ENCODE peak calls at places on chromosomes 16 and 17, in five cellular contexts. A is H9, D is H1, O is mesenchymal stem cell, L is trophoblast cell. N is an unnamed sample.

GRCh38 chr16:8859913-8860881 is 8.6 kb downstream of the CARHSP1 start:
- DNase-seq in A (no peak), D (no peak), O (peak; percentile 89), L (no peak), N (no peak)

GRCh38 chr17:55437165-55437605 is 15.6 kb upstream of the MMD start:
- DNase-seq in A (no peak), D (no peak), O (no peak), L (no peak), N (no peak)

GRCh38 chr16:56910654-56911539 is 21.0 kb upstream of the HERPUD1 start:
- DNase-seq in A (no peak), D (no peak), O (peak; percentile 85), L (peak; percentile 64), N (no peak)

GRCh38 chr17:47808830-47809480 is 12.6 kb downstream of the OSBPL7 start:
- DNase-seq in A (peak; percentile 27), D (no peak), O (no peak), L (no peak), N (no peak)

GRCh38 chr17:80946449-80946848 is 45.2 kb upstream of the CHMP6 start:
- DNase-seq in A (no peak), D (no peak), O (no peak), L (no peak), N (no peak)

GRCh38 chr17:12545877-12546513 is 119.7 kb upstream of the MYOCD start:
- DNase-seq in A (peak; percentile 77), D (peak; percentile 27), O (peak; percentile 66), L (peak; percentile 77), N (peak; percentile 51)

GRCh38 chr16:73006021-73006420 is 41.9 kb downstream of the ZFHX3 start:
- DNase-seq in A (no peak), D (no peak), O (no peak), L (peak; percentile 31), N (no peak)

GRCh38 chr17:11383157-11383556 is 142.1 kb downstream of the SHISA6 start:
- DNase-seq in A (no peak), D (no peak), O (no peak), L (no peak), N (no peak)

GRCh38 chr17:28219771-28220170 is 99.2 kb upstream of the TMEM97 start:
- DNase-seq in A (no peak), D (no peak), O (no peak), L (no peak), N (no peak)

DNA sequence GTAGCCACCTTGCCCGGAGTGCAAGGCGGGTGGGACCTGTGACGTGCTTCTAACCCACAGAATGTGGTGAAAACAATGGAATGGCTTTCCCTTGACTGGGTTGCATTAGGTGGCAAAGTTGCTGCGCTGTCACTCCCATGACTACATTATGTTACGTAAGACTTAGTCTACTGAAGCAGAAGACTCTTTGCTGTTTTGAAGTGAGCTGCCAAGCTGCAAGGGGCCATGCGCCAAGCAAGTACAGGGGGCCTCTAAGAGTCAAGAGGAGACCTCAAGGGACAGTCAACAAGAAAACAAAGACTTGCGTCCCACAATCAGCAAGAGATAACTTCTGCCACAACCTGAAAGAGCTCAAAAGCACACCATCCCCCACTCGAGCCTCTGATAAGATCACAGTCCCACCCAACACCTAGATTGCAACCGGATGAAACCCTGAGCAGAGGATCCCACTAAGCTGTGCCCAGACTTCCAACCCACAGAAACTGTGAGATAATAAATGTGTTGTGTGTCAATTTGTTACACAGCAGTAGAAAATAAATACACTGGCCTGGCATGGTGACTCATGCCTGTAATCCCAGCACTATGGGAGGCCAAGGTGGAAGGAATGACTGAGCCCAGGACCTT is 16.5 kb downstream of the ANKRD11 start:
- DNase-seq in A (no peak), D (no peak), O (peak; percentile 69), L (peak; percentile 66), N (no peak)
- H2BK12ac ChIP-seq in A (no peak overlapping the region), D (no peak overlapping the region), O (no peak overlapping the region), L (no peak overlapping the region), N (no peak overlapping the region)

DNA sequence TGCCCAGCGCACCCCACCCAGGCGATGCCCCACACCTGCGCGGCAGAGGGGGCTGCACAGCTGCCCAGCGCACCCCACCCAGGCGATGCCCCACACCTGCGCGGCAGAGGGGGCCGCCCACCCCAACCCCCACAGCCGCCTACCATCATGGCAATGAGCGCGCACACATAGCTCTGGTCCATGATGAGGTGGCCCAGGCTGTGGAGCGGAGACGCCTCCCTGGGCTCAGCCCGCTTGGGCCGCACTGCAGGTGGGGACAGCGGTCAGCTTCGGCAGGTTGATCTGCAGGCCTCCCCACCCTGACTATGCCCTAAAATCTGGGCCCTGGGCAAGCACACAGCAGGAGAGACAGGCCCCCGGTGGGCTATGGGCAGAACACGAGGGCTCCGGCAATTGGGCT is 30.2 kb downstream of the CTU2 start:
- DNase-seq in A (no peak), D (no peak), O (no peak), L (no peak), N (no peak)
- H2BK12ac ChIP-seq in A (no peak overlapping the region), D (no peak overlapping the region), O (no peak overlapping the region), L (no peak overlapping the region), N (peak overlapping the region; percentile 73)

GRCh38 chr16:20372696-20373095 is 20.2 kb upstream of the UMOD start:
- DNase-seq in A (no peak), D (no peak), O (no peak), L (no peak), N (no peak)
- H2BK12ac ChIP-seq in A (no peak overlapping the region), D (no peak overlapping the region), O (no peak overlapping the region), L (no peak overlapping the region), N (no peak overlapping the region)

DNA sequence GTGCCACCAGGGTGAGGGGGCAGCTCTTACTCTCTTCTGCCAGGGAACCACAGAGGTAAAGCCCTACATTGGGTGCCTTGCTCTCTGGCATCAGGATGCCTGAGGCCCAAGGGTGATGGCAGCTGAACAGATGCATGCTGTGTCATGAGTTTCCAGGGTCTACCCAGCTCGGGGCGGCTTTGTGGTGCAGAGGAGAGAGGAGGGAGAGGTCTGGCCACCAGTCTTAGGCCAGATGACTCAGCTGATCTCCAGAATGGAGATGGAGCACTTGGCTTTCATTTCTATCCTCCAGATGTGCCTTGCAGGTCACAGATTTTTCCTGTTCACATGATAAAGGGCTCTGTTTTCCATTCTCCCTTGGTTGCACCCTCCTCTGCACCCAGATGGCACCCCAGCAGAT is 23.6 kb upstream of the USP22 start:
- DNase-seq in A (no peak), D (no peak), O (no peak), L (no peak), N (no peak)
- H2BK12ac ChIP-seq in A (no peak overlapping the region), D (no peak overlapping the region), O (peak overlapping the region; percentile 39), L (no peak overlapping the region), N (no peak overlapping the region)

GRCh38 chr16:5640883-5641282 is 543.3 kb upstream of the EEF2KMT start:
- DNase-seq in A (no peak), D (no peak), O (no peak), L (no peak), N (no peak)

GRCh38 chr16:5644132-5644531 is 546.5 kb upstream of the EEF2KMT start:
- DNase-seq in A (no peak), D (no peak), O (no peak), L (no peak), N (no peak)

GRCh38 chr16:5642034-5642433 is 544.4 kb upstream of the EEF2KMT start:
- DNase-seq in A (no peak), D (no peak), O (no peak), L (no peak), N (no peak)

GRCh38 chr16:5639531-5639930 is 541.9 kb upstream of the EEF2KMT start:
- DNase-seq in A (no peak), D (no peak), O (no peak), L (no peak), N (no peak)

DNA sequence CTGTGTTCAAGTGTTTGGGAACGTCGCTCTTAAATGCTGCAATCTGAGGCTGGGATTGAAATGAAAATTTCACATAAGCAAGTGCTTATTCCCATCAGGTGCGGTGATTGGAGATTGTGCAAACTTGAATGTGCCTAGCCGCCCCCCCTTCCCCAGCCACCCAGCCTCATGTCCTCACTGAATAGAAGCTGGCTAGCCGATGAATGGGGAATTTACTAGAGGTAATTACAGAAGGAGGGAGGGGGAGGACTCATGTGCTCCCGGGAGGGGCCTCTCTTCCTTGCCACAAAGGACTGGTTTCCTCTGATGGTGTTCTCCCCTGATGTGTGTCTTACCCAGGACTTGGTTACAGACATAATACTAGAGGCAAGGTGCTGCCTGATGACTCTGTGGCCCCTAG is 544.9 kb upstream of the EEF2KMT start:
- DNase-seq in A (no peak), D (no peak), O (no peak), L (no peak), N (no peak)
- H2BK12ac ChIP-seq in A (no peak overlapping the region), D (no peak overlapping the region), O (no peak overlapping the region), L (no peak overlapping the region), N (no peak overlapping the region)

GRCh38 chr17:75540923-75541503 is 15.5 kb downstream of the LLGL2 start:
- DNase-seq in A (no peak), D (no peak), O (no peak), L (no peak), N (no peak)
- H2BK12ac ChIP-seq in A (no peak overlapping the region), D (no peak overlapping the region), O (no peak overlapping the region), L (peak overlapping the region; percentile 17), N (no peak overlapping the region)

GRCh38 chr16:14372471-14372870 is 257.6 kb downstream of the PARN start:
- DNase-seq in A (no peak), D (no peak), O (no peak), L (no peak), N (no peak)
- H2BK12ac ChIP-seq in A (no peak overlapping the region), D (no peak overlapping the region), O (no peak overlapping the region), L (no peak overlapping the region), N (no peak overlapping the region)